ENCODE peak calls at places on chromosomes 5 and 9, in five cellular contexts. O, K, Z, E and A are unnamed samples.

GRCh38 chr5:121121786-121122185 is 657.7 kb downstream of the PRR16 start:
- DNase-seq in O (no peak), K (no peak), Z (no peak), E (no peak), A (no peak)

GRCh38 chr5:4576161-4576748 is 563.9 kb upstream of the ADAMTS16 start:
- DNase-seq in Z (no peak), K (no peak), E (no peak), O (peak; percentile 13), A (no peak)

GRCh38 chr5:74738406-74738805 is 28.5 kb downstream of the GFM2 start:
- DNase-seq in Z (no peak), E (no peak), K (no peak), O (no peak), A (no peak)

GRCh38 chr9:28915256-28915930 is 1342.1 kb upstream of the C9orf72 start:
- DNase-seq in O (no peak), Z (no peak), K (no peak), E (peak; percentile 35), A (no peak)

GRCh38 chr5:112308608-112309007 is 110.5 kb downstream of the EPB41L4A start:
- DNase-seq in Z (no peak), O (no peak), E (no peak), K (no peak), A (no peak)

GRCh38 chr9:93071464-93071863 is 13.0 kb downstream of the SUSD3 start:
- DNase-seq in K (no peak), O (peak; percentile 55), Z (peak; percentile 81), E (no peak), A (peak; percentile 64)

GRCh38 chr9:98575379-98576346 is 133.1 kb downstream of the GABBR2 start:
- DNase-seq in K (no peak), O (peak; percentile 69), Z (peak; percentile 32), E (no peak), A (no peak)

GRCh38 chr5:56479701-56480304 is 246.7 kb upstream of the ANKRD55 start:
- DNase-seq in E (no peak), K (no peak), O (no peak), Z (no peak), A (no peak)

GRCh38 chr9:34343090-34343489 is 13.7 kb downstream of the NUDT2 start:
- DNase-seq in E (no peak), Z (no peak), O (no peak), K (peak; percentile 92), A (no peak)

GRCh38 chr9:130770679-130771442 is 64.2 kb upstream of the ABL1 start:
- DNase-seq in E (peak; percentile 36), K (no peak), Z (no peak), O (peak; percentile 76), A (no peak)

GRCh38 chr9:111752455-111752854 is 42.3 kb downstream of the SHOC1 start:
- DNase-seq in O (peak; percentile 50), K (no peak), Z (no peak), E (no peak), A (no peak)

GRCh38 chr5:95823738-95824609 is 1.4 kb upstream of the GLRX start:
- DNase-seq in O (peak; percentile 99), K (peak; percentile 82), Z (peak; percentile 72), E (no peak), A (no peak)

GRCh38 chr5:15442183-15442550 is 57.8 kb upstream of the FBXL7 start:
- DNase-seq in K (no peak), Z (no peak), E (no peak), O (no peak), A (no peak)
- H3K4me1 ChIP-seq in K (no peaks in the 10 kb centered on the region), Z (peaks cover 6% of the 10 kb centered on the region), E (no peaks in the 10 kb centered on the region), O (peaks cover 3% of the 10 kb centered on the region), A (peaks cover 2% of the 10 kb centered on the region)

GRCh38 chr9:89425024-89425805 is 72.7 kb downstream of the SEMA4D start:
- DNase-seq in E (no peak), Z (no peak), K (no peak), O (no peak), A (no peak)
- H3K4me1 ChIP-seq in E (no peaks in the 10 kb centered on the region), Z (no peaks in the 10 kb centered on the region), K (peaks cover 36% of the 10 kb centered on the region), O (peaks cover 7% of the 10 kb centered on the region), A (no peaks in the 10 kb centered on the region)

GRCh38 chr5:131296213-131296672 is 32.4 kb downstream of the CDC42SE2 start:
- DNase-seq in O (no peak), E (no peak), K (no peak), Z (no peak), A (no peak)
- H3K4me1 ChIP-seq in O (no peaks in the 10 kb centered on the region), E (no peaks in the 10 kb centered on the region), K (no peaks in the 10 kb centered on the region), Z (no peaks in the 10 kb centered on the region), A (peaks cover 1% of the 10 kb centered on the region)

DNA sequence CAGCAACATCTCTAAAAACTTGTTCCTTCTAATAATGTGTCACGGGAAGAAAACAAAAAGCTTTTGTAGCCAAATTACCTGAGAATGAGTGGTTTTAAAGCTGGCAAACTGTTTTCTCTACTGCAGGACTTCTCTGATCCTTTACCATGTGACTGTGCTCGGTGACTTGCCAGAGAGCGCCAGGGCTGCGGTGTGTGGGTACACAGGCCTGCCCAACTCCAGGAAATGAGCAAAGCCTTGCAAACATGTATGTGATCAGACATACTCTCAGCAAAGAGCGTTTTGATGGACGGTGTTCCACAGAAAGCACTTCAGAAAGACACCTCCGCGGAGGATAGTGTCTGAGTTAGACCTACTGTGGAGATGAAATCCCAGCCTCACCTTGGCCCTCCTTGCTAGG is 157.3 kb downstream of the SPOCK1 start:
- DNase-seq in O (no peak), Z (no peak), E (no peak), K (no peak), A (no peak)
- H3K4me1 ChIP-seq in O (peaks cover 17% of the 10 kb centered on the region), Z (no peaks in the 10 kb centered on the region), E (peaks cover 9% of the 10 kb centered on the region), K (no peaks in the 10 kb centered on the region), A (no peaks in the 10 kb centered on the region)

DNA sequence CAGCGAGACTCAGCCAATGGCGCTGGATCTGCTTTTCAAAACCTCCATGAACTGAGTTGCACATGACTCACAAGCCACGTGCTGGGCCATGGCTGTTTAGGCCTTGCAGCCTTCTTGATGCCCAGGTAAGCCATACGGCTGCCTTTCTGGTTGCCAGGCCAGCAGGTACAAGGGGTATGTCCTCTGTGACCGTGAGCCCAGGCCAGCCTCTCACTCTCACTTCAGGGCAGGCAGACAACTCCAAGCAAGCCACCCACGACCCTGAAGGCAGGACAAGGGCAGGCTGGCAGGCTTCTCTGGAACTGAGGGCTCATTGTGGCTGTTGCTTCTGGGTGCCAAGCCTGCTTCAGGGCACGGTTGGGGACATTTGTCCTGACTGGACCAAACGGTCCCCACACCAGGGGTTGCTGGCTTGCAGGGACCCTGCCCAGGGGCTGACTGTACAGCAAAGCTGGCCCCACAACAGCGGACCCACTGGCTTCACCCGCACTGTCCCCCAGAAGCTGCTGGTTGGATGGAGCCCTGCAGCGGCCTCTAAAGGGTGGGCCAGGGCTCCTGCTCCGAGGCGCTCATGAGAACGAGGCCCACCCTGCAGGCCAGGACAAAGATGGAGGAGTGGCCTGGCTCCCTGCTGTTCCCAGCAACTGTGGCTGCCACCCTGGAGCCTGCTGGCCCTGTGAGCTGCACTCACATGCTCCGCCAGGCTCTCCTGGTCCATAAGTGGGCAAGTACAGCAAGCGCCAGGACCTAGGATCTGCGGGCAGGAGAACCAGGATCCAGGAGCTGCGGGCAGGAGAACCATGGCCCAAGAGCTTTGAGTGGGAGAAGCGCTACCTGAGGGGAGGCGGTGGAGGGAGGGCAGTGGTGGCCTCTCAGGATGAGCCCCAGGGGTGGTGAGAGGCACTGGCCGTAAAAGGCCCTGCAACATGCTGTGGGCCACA is 34.3 kb upstream of the NSMF start:
- DNase-seq in O (no peak), K (no peak), E (no peak), Z (no peak), A (no peak)
- H3K4me1 ChIP-seq in O (no peaks in the 10 kb centered on the region), K (no peaks in the 10 kb centered on the region), E (no peaks in the 10 kb centered on the region), Z (no peaks in the 10 kb centered on the region), A (peaks cover 1% of the 10 kb centered on the region)

GRCh38 chr9:96417051-96417586 is 1.1 kb downstream of the ZNF367 start:
- DNase-seq in O (peak; percentile 91), Z (peak; percentile 95), E (no peak), K (peak; percentile 94), A (no peak)
- H3K4me1 ChIP-seq in O (peaks cover 27% of the 10 kb centered on the region), Z (peaks cover 11% of the 10 kb centered on the region), E (peaks cover 27% of the 10 kb centered on the region), K (peaks cover 27% of the 10 kb centered on the region), A (peaks cover 5% of the 10 kb centered on the region)

GRCh38 chr5:132204330-132204729 is 23.3 kb downstream of the P4HA2 start:
- DNase-seq in K (no peak), E (no peak), O (no peak), Z (peak; percentile 20), A (no peak)
- H3K4me1 ChIP-seq in K (peaks cover 19% of the 10 kb centered on the region), E (no peaks in the 10 kb centered on the region), O (peaks cover 18% of the 10 kb centered on the region), Z (no peaks in the 10 kb centered on the region), A (peaks cover 5% of the 10 kb centered on the region)

DNA sequence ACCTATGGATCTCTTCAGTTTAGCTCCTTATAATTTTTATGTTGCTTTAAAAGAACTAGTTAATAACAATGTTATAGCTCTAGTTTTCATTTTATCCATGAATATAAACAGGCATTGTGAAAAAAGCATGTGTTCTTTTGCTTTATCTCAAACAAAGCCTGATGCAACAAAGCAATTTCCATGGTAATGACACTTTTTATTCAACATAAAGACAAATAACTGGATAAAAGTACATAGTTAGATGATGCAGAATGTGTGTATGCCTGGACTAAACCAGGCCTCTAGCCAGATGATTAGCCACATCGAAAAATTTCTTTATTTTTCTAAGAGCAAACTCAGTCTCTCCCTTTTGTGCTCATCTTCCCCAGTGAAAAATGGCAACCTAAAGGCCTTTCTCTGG is 125.6 kb upstream of the TARS1 start:
- DNase-seq in O (peak; percentile 38), E (no peak), K (no peak), Z (no peak), A (no peak)
- H3K4me1 ChIP-seq in O (peaks cover 81% of the 10 kb centered on the region), E (peaks cover 41% of the 10 kb centered on the region), K (no peaks in the 10 kb centered on the region), Z (no peaks in the 10 kb centered on the region), A (no peaks in the 10 kb centered on the region)

GRCh38 chr9:8643464-8643863 is 843.9 kb upstream of the DMAC1 start:
- DNase-seq in E (no peak), O (no peak), Z (no peak), K (no peak), A (no peak)
- H3K4me1 ChIP-seq in E (no peaks in the 10 kb centered on the region), O (no peaks in the 10 kb centered on the region), Z (no peaks in the 10 kb centered on the region), K (no peaks in the 10 kb centered on the region), A (peaks cover 3% of the 10 kb centered on the region)

DNA sequence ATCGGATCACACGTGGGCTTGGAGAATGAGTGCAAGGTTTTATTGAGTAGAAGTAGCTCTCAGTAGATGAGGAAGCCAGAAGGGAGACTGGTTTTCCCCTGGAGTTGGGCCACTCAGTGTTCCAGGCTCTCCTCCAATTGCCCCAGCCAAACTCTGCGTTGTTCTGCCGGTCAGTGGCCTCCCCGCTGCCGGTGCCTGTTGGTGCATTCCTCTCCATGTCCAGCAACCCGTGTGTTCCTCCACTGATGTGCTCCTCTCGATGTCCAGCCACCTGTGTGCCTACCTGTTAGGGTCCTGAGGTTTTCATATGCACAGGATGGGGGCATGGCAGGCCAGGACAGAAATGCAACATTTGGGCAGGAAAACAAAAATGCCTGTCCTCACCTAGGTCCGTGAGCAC is 888.0 kb upstream of the PTPRD start:
- DNase-seq in O (no peak), E (no peak), K (no peak), Z (no peak), A (no peak)
- H3K4me1 ChIP-seq in O (no peaks in the 10 kb centered on the region), E (no peaks in the 10 kb centered on the region), K (no peaks in the 10 kb centered on the region), Z (no peaks in the 10 kb centered on the region), A (no peaks in the 10 kb centered on the region)